ENCODE peak calls at places on chromosomes 16 and 17, in ten cellular contexts. V is pancreas; C is amniotic epithelial cell; B is MCF 10A; K is amniotic stem cell; G is stimulated activated CD4-positive, alpha-beta T cell treated with anti-CD3 and anti-CD28 coated beads, Interleukin-4, amount 100 ng/mL, for 4 hours; J is stomach; T is C1 segment of cervical spinal cord; E is NCI-H1930; H is NCI-H748 treated with DMSO at 0.1 percent for 48 hours. W is an unnamed sample.

GRCh38 chr17:32933881-32934280 is 5.9 kb downstream of the TMEM98 start:
- DNase-seq in V (no peak), C (no peak), B (peak; percentile 27), K (no peak), G (no peak), J (no peak), T (no peak), E (no peak), H (no peak), W (no peak)

GRCh38 chr17:1561420-1562177 is 993 bp downstream of the PITPNA start:
- DNase-seq in V (peak; percentile 74), C (no peak), B (no peak), K (no peak), G (peak; percentile 19), J (no peak), T (no peak), E (no peak), H (no peak), W (no peak)

GRCh38 chr17:80260791-80261158 is at the start of gene RNF213:
- DNase-seq in V (peak; percentile 82), C (no peak), B (no peak), K (no peak), G (peak; percentile 37), J (peak; percentile 68), T (peak; percentile 50), E (no peak), H (no peak), W (no peak)

GRCh38 chr17:45628019-45628418 is 137.5 kb upstream of the PLEKHM1 start:
- DNase-seq in V (no peak), C (no peak), B (no peak), K (no peak), G (no peak), J (no peak), T (no peak), E (no peak), H (no peak), W (no peak)

GRCh38 chr17:83183150-83183820 is 103.9 kb downstream of the METRNL start:
- DNase-seq in V (no peak), C (no peak), B (no peak), K (no peak), G (no peak), J (no peak), T (no peak), E (no peak), H (no peak), W (no peak)

GRCh38 chr17:4535667-4536258 is 19.4 kb downstream of the MYBBP1A start:
- DNase-seq in V (no peak), C (no peak), B (no peak), K (no peak), G (no peak), J (no peak), T (no peak), E (no peak), H (no peak), W (no peak)

GRCh38 chr16:68790130-68790761 is 53.1 kb upstream of the TANGO6 start:
- DNase-seq in V (no peak), C (peak; percentile 98), B (peak; percentile 78), K (no peak), G (no peak), J (peak; percentile 65), T (no peak), E (no peak), H (no peak), W (no peak)

GRCh38 chr16:16038950-16039349 is 89.5 kb downstream of the ABCC1 start:
- DNase-seq in V (no peak), C (no peak), B (no peak), K (no peak), G (no peak), J (no peak), T (no peak), E (no peak), H (no peak), W (no peak)

GRCh38 chr17:691423-691822 is 23.2 kb downstream of the VPS53 start:
- DNase-seq in V (no peak), C (peak; percentile 81), B (peak; percentile 25), K (peak; percentile 31), G (no peak), J (no peak), T (no peak), E (no peak), H (no peak), W (no peak)

GRCh38 chr16:27244363-27244755 is 24.2 kb downstream of the NSMCE1 start:
- DNase-seq in V (no peak), C (no peak), B (no peak), K (no peak), G (no peak), J (no peak), T (no peak), E (no peak), H (no peak), W (no peak)

GRCh38 chr17:63173903-63174302 is 207.9 kb downstream of the TANC2 start:
- DNase-seq in V (no peak), C (no peak), B (no peak), K (no peak), G (no peak), J (no peak), T (no peak), E (no peak), H (no peak), W (no peak)

GRCh38 chr16:85653226-85653917 is 35.4 kb downstream of the GINS2 start:
- DNase-seq in V (no peak), C (peak; percentile 41), B (no peak), K (no peak), G (no peak), J (no peak), T (no peak), E (no peak), H (no peak), W (no peak)

GRCh38 chr17:17227608-17228520 is 9.1 kb downstream of the FLCN start:
- DNase-seq in V (no peak), C (no peak), B (no peak), K (no peak), G (no peak), J (peak; percentile 67), T (no peak), E (no peak), H (no peak), W (no peak)

GRCh38 chr17:15463363-15463762 is 4.1 kb downstream of the CDRT4 start:
- DNase-seq in V (no peak), C (peak; percentile 66), B (peak; percentile 68), K (no peak), G (no peak), J (peak; percentile 41), T (peak; percentile 15), E (no peak), H (no peak), W (no peak)

GRCh38 chr17:6241996-6242395 is 171.8 kb downstream of the WSCD1 start:
- DNase-seq in V (no peak), C (no peak), B (no peak), K (no peak), G (no peak), J (no peak), T (peak; percentile 4), E (no peak), H (no peak), W (no peak)

GRCh38 chr16:10616744-10617640 is 36.6 kb upstream of the EMP2 start:
- DNase-seq in V (no peak), C (peak; percentile 10), B (peak; percentile 88), K (no peak), G (no peak), J (peak; percentile 73), T (no peak), E (no peak), H (no peak), W (peak; percentile 50)

GRCh38 chr17:57634713-57635465 is 110.2 kb downstream of the CCDC182 start:
- DNase-seq in V (no peak), C (peak; percentile 34), B (no peak), K (no peak), G (no peak), J (no peak), T (no peak), E (no peak), H (no peak), W (no peak)

GRCh38 chr17:21174186-21174585 is 39.8 kb downstream of the TMEM11 start:
- DNase-seq in V (no peak), C (peak; percentile 59), B (no peak), K (no peak), G (no peak), J (peak; percentile 23), T (no peak), E (no peak), H (no peak), W (no peak)

GRCh38 chr17:38467491-38467890 is 39.2 kb downstream of the ARHGAP23 start:
- DNase-seq in V (no peak), C (no peak), B (no peak), K (no peak), G (no peak), J (no peak), T (no peak), E (no peak), H (no peak), W (no peak)

GRCh38 chr17:58534901-58535421 is 20.5 kb upstream of the MTMR4 start:
- DNase-seq in V (no peak), C (peak; percentile 89), B (peak; percentile 86), K (no peak), G (no peak), J (no peak), T (no peak), E (no peak), H (no peak), W (no peak)

GRCh38 chr17:62064029-62064790 is 868 bp downstream of the MED13 start:
- DNase-seq in V (no peak), C (peak; percentile 19), B (peak; percentile 58), K (no peak), G (no peak), J (no peak), T (peak; percentile 0), E (no peak), H (no peak), W (no peak)

GRCh38 chr17:51423421-51424160 is 163.2 kb downstream of the UTP18 start:
- DNase-seq in V (no peak), C (no peak), B (no peak), K (no peak), G (no peak), J (no peak), T (no peak), E (no peak), H (no peak), W (no peak)